ENCODE peak calls at places on chromosomes 13 and 19, in ten cellular contexts. Z, U, J, B, A, X, N, I, S and G are unnamed samples.

GRCh38 chr13:111398196-111398595 is 77.8 kb downstream of the TEX29 start:
- DNase-seq in Z (no peak), U (no peak), J (no peak), B (no peak), A (no peak), X (no peak), N (no peak), I (no peak), S (no peak), G (no peak)

GRCh38 chr13:67934615-67935330 is 704.6 kb upstream of the PCDH9 start:
- DNase-seq in Z (no peak), U (no peak), J (no peak), B (no peak), A (no peak), X (no peak), N (no peak), I (no peak), S (no peak), G (no peak)

GRCh38 chr19:53912653-53913052 is 3.6 kb downstream of the CACNG7 start:
- DNase-seq in Z (no peak), U (no peak), J (peak), B (no peak), A (no peak), X (no peak), N (no peak), I (no peak), S (no peak), G (no peak)

GRCh38 chr19:17248011-17248776 is 2.5 kb upstream of the NR2F6 start:
- DNase-seq in Z (no peak), U (no peak), J (peak), B (no peak), A (peak), X (no peak), N (no peak), I (no peak), S (no peak), G (peak)

GRCh38 chr13:22114630-22115311 is 443.9 kb downstream of the FGF9 start:
- DNase-seq in Z (no peak), U (peak), J (no peak), B (no peak), A (no peak), X (peak), N (no peak), I (peak), S (no peak), G (no peak)

GRCh38 chr13:112161441-112162301 is 94.7 kb downstream of the SOX1 start:
- DNase-seq in Z (no peak), U (no peak), J (peak), B (no peak), A (no peak), X (no peak), N (no peak), I (no peak), S (no peak), G (no peak)

GRCh38 chr19:18502633-18503294 is 19.1 kb downstream of the ELL start:
- DNase-seq in Z (no peak), U (no peak), J (no peak), B (no peak), A (no peak), X (no peak), N (no peak), I (peak), S (peak), G (no peak)

GRCh38 chr19:48445256-48445605 is 552 bp upstream of the GRWD1 start:
- DNase-seq in Z (peak), U (no peak), J (peak), B (no peak), A (no peak), X (no peak), N (peak), I (no peak), S (no peak), G (peak)

GRCh38 chr13:42643076-42643475 is 69.1 kb downstream of the TNFSF11 start:
- DNase-seq in Z (no peak), U (no peak), J (no peak), B (no peak), A (no peak), X (no peak), N (no peak), I (no peak), S (no peak), G (no peak)

GRCh38 chr19:19123386-19123785 is 14.9 kb downstream of the TMEM161A start:
- DNase-seq in Z (no peak), U (no peak), J (no peak), B (no peak), A (no peak), X (no peak), N (no peak), I (no peak), S (no peak), G (no peak)

GRCh38 chr13:29958476-29958875 is 108.1 kb upstream of the UBL3 start:
- DNase-seq in Z (no peak), U (no peak), J (no peak), B (no peak), A (no peak), X (no peak), N (no peak), I (no peak), S (no peak), G (no peak)

GRCh38 chr19:7670150-7670784 is 1.4 kb downstream of the RETN start:
- DNase-seq in Z (no peak), U (no peak), J (peak), B (no peak), A (no peak), X (no peak), N (no peak), I (peak), S (no peak), G (no peak)

GRCh38 chr13:35549481-35549880 is 73.0 kb upstream of the MAB21L1 start:
- DNase-seq in Z (peak), U (no peak), J (no peak), B (no peak), A (no peak), X (no peak), N (peak), I (no peak), S (no peak), G (no peak)

GRCh38 chr19:57302020-57302465 is 18.2 kb upstream of the ZNF543 start:
- DNase-seq in Z (peak), U (no peak), J (no peak), B (no peak), A (no peak), X (no peak), N (peak), I (no peak), S (no peak), G (no peak)

GRCh38 chr13:59562924-59563323 is 600.8 kb downstream of the DIAPH3 start:
- DNase-seq in Z (no peak), U (no peak), J (no peak), B (no peak), A (no peak), X (no peak), N (no peak), I (no peak), S (no peak), G (no peak)

GRCh38 chr13:67632590-67632989 is 402.5 kb upstream of the PCDH9 start:
- DNase-seq in Z (peak), U (no peak), J (no peak), B (no peak), A (no peak), X (no peak), N (no peak), I (no peak), S (no peak), G (no peak)

GRCh38 chr13:98974053-98974452 is 3.8 kb downstream of the DOCK9 start:
- DNase-seq in Z (no peak), U (no peak), J (no peak), B (no peak), A (no peak), X (no peak), N (no peak), I (no peak), S (no peak), G (no peak)